ENCODE peak calls at places on chromosomes 7 and 10, in five cellular contexts. One of them, this sample, is unnamed.

GRCh38 chr10:88270871-88271713 is 312.0 kb downstream of the RNLS start:
- DNase-seq in left ventricle myocardium inferior: no peak
- DNase-seq in BJ: no peak
- DNase-seq in psoas muscle: no peak
- DNase-seq in GM04504: peak
- DNase-seq in this sample: peak

GRCh38 chr10:32190890-32191491 is 134.8 kb upstream of the KIF5B start:
- DNase-seq in left ventricle myocardium inferior: no peak
- DNase-seq in BJ: no peak
- DNase-seq in psoas muscle: no peak
- DNase-seq in GM04504: no peak
- DNase-seq in this sample: no peak

GRCh38 chr7:156001496-156002260 is 189.4 kb upstream of the SHH start:
- DNase-seq in left ventricle myocardium inferior: no peak
- DNase-seq in BJ: no peak
- DNase-seq in psoas muscle: no peak
- DNase-seq in GM04504: no peak
- DNase-seq in this sample: no peak

GRCh38 chr10:28951484-28951883 is 274.2 kb downstream of the BAMBI start:
- DNase-seq in left ventricle myocardium inferior: no peak
- DNase-seq in BJ: no peak
- DNase-seq in psoas muscle: no peak
- DNase-seq in GM04504: no peak
- DNase-seq in this sample: no peak

GRCh38 chr7:150356265-150356897 is 12.2 kb upstream of the REPIN1 start:
- DNase-seq in left ventricle myocardium inferior: no peak
- DNase-seq in BJ: no peak
- DNase-seq in psoas muscle: no peak
- DNase-seq in GM04504: no peak
- DNase-seq in this sample: peak

GRCh38 chr7:112009081-112009480 is 197.1 kb downstream of the DOCK4 start:
- DNase-seq in left ventricle myocardium inferior: no peak
- DNase-seq in BJ: no peak
- DNase-seq in psoas muscle: no peak
- DNase-seq in GM04504: peak
- DNase-seq in this sample: no peak

GRCh38 chr10:33093362-33093761 is 135.3 kb upstream of the ITGB1 start:
- DNase-seq in left ventricle myocardium inferior: no peak
- DNase-seq in BJ: no peak
- DNase-seq in psoas muscle: no peak
- DNase-seq in GM04504: no peak
- DNase-seq in this sample: no peak

GRCh38 chr10:114697061-114697598 is 39.1 kb upstream of the ABLIM1 start:
- DNase-seq in left ventricle myocardium inferior: peak
- DNase-seq in BJ: peak
- DNase-seq in psoas muscle: peak
- DNase-seq in GM04504: no peak
- DNase-seq in this sample: no peak

GRCh38 chr10:8056891-8057331 is 2.4 kb downstream of the GATA3 start:
- DNase-seq in left ventricle myocardium inferior: no peak
- DNase-seq in BJ: no peak
- DNase-seq in psoas muscle: no peak
- DNase-seq in GM04504: no peak
- DNase-seq in this sample: peak

GRCh38 chr10:102629661-102630614 is 14.3 kb upstream of the TRIM8 start:
- DNase-seq in left ventricle myocardium inferior: no peak
- DNase-seq in BJ: peak
- DNase-seq in psoas muscle: peak
- DNase-seq in GM04504: peak
- DNase-seq in this sample: no peak

GRCh38 chr10:111076682-111077661 is at the start of gene ADRA2A:
- DNase-seq in left ventricle myocardium inferior: peak
- DNase-seq in BJ: peak
- DNase-seq in psoas muscle: peak
- DNase-seq in GM04504: peak
- DNase-seq in this sample: peak

GRCh38 chr7:94701555-94701973 is 45.6 kb upstream of the SGCE start:
- DNase-seq in left ventricle myocardium inferior: no peak
- DNase-seq in BJ: peak
- DNase-seq in psoas muscle: no peak
- DNase-seq in GM04504: no peak
- DNase-seq in this sample: no peak

GRCh38 chr10:79001082-79001885 is 67.5 kb upstream of the ZMIZ1 start:
- DNase-seq in left ventricle myocardium inferior: no peak
- DNase-seq in BJ: no peak
- DNase-seq in psoas muscle: no peak
- DNase-seq in GM04504: no peak
- DNase-seq in this sample: no peak

GRCh38 chr7:50267525-50268041 is 36.9 kb upstream of the IKZF1 start:
- DNase-seq in left ventricle myocardium inferior: no peak
- DNase-seq in BJ: no peak
- DNase-seq in psoas muscle: no peak
- DNase-seq in GM04504: no peak
- DNase-seq in this sample: peak

GRCh38 chr10:17788646-17789045 is 20.5 kb upstream of the MRC1 start:
- DNase-seq in left ventricle myocardium inferior: no peak
- DNase-seq in BJ: no peak
- DNase-seq in psoas muscle: no peak
- DNase-seq in GM04504: no peak
- DNase-seq in this sample: no peak

GRCh38 chr10:101446071-101446470 is 92.1 kb downstream of the BTRC start:
- DNase-seq in left ventricle myocardium inferior: no peak
- DNase-seq in BJ: no peak
- DNase-seq in psoas muscle: no peak
- DNase-seq in GM04504: no peak
- DNase-seq in this sample: no peak

GRCh38 chr7:30027065-30027456 is 559 bp upstream of the FKBP14 start:
- DNase-seq in left ventricle myocardium inferior: no peak
- DNase-seq in BJ: no peak
- DNase-seq in psoas muscle: no peak
- DNase-seq in GM04504: no peak
- DNase-seq in this sample: no peak

GRCh38 chr7:7208524-7208923 is 26.2 kb downstream of the C1GALT1 start:
- DNase-seq in left ventricle myocardium inferior: no peak
- DNase-seq in BJ: no peak
- DNase-seq in psoas muscle: no peak
- DNase-seq in GM04504: no peak
- DNase-seq in this sample: no peak

GRCh38 chr7:148773344-148773743 is 74.6 kb downstream of the CUL1 start:
- DNase-seq in left ventricle myocardium inferior: no peak
- DNase-seq in BJ: no peak
- DNase-seq in psoas muscle: no peak
- DNase-seq in GM04504: no peak
- DNase-seq in this sample: peak

GRCh38 chr10:102815790-102816549 is 21.2 kb downstream of the CYP17A1 start:
- DNase-seq in left ventricle myocardium inferior: peak
- DNase-seq in BJ: peak
- DNase-seq in psoas muscle: no peak
- DNase-seq in GM04504: peak
- DNase-seq in this sample: no peak

GRCh38 chr7:158581440-158582088 is 6.1 kb downstream of the PTPRN2 start:
- DNase-seq in left ventricle myocardium inferior: no peak
- DNase-seq in BJ: no peak
- DNase-seq in psoas muscle: no peak
- DNase-seq in GM04504: no peak
- DNase-seq in this sample: no peak

GRCh38 chr7:53087274-53087673 is 51.8 kb downstream of the POM121L12 start:
- DNase-seq in left ventricle myocardium inferior: no peak
- DNase-seq in BJ: no peak
- DNase-seq in psoas muscle: no peak
- DNase-seq in GM04504: no peak
- DNase-seq in this sample: no peak

GRCh38 chr10:78408671-78409472 is 375.2 kb downstream of the RPS24 start:
- DNase-seq in left ventricle myocardium inferior: peak
- DNase-seq in BJ: no peak
- DNase-seq in psoas muscle: peak
- DNase-seq in GM04504: no peak
- DNase-seq in this sample: no peak

GRCh38 chr10:25852364-25852941 is 81.6 kb upstream of the MYO3A start:
- DNase-seq in left ventricle myocardium inferior: no peak
- DNase-seq in BJ: no peak
- DNase-seq in psoas muscle: no peak
- DNase-seq in GM04504: no peak
- DNase-seq in this sample: no peak

GRCh38 chr10:92695679-92696605 is 6.2 kb downstream of the HHEX start:
- DNase-seq in left ventricle myocardium inferior: no peak
- DNase-seq in BJ: no peak
- DNase-seq in psoas muscle: peak
- DNase-seq in GM04504: no peak
- DNase-seq in this sample: no peak

GRCh38 chr10:119726291-119727261 is 726 bp downstream of the INPP5F start:
- DNase-seq in left ventricle myocardium inferior: peak
- DNase-seq in BJ: no peak
- DNase-seq in psoas muscle: no peak
- DNase-seq in GM04504: no peak
- DNase-seq in this sample: no peak

GRCh38 chr7:123557016-123557630 is 495 bp downstream of the NDUFA5 start:
- DNase-seq in left ventricle myocardium inferior: no peak
- DNase-seq in BJ: no peak
- DNase-seq in psoas muscle: no peak
- DNase-seq in GM04504: no peak
- DNase-seq in this sample: no peak

GRCh38 chr7:51666751-51667150 is 350.1 kb upstream of the COBL start:
- DNase-seq in left ventricle myocardium inferior: no peak
- DNase-seq in BJ: no peak
- DNase-seq in psoas muscle: no peak
- DNase-seq in GM04504: no peak
- DNase-seq in this sample: no peak

GRCh38 chr7:38182450-38182849 is 4.4 kb downstream of the STARD3NL start:
- DNase-seq in left ventricle myocardium inferior: no peak
- DNase-seq in BJ: no peak
- DNase-seq in psoas muscle: no peak
- DNase-seq in GM04504: no peak
- DNase-seq in this sample: no peak

GRCh38 chr7:110534241-110534931 is 556.5 kb upstream of the LRRN3 start:
- DNase-seq in left ventricle myocardium inferior: no peak
- DNase-seq in BJ: no peak
- DNase-seq in psoas muscle: no peak
- DNase-seq in GM04504: peak
- DNase-seq in this sample: no peak

GRCh38 chr10:132429281-132430230 is 32.6 kb downstream of the PWWP2B start:
- DNase-seq in left ventricle myocardium inferior: no peak
- DNase-seq in BJ: no peak
- DNase-seq in psoas muscle: no peak
- DNase-seq in GM04504: no peak
- DNase-seq in this sample: no peak

GRCh38 chr10:124704428-124704805 is 39.8 kb downstream of the FAM53B start:
- DNase-seq in left ventricle myocardium inferior: no peak
- DNase-seq in BJ: no peak
- DNase-seq in psoas muscle: no peak
- DNase-seq in GM04504: no peak
- DNase-seq in this sample: no peak

GRCh38 chr10:17483079-17483478 is 28.7 kb upstream of the ST8SIA6 start:
- DNase-seq in left ventricle myocardium inferior: no peak
- DNase-seq in BJ: no peak
- DNase-seq in psoas muscle: no peak
- DNase-seq in GM04504: no peak
- DNase-seq in this sample: no peak

This sample was measured in activated T-cell treated with anti-CD3 and anti-CD28 coated beads, Interleukin-2, amount 50 U/mL, for 1 hour.